ENCODE peak calls at places on chromosomes 5 and 9, in four cellular contexts. One of them, this sample, is unnamed.

GRCh38 chr9:105452185-105452584 is 4.4 kb downstream of the FSD1L start:
- DNase-seq in H9: no peak
- DNase-seq in neuronal stem cell: no peak
- DNase-seq in H1: no peak
- DNase-seq in this sample: no peak

GRCh38 chr9:99868845-99869244 is 37.6 kb upstream of the STX17 start:
- DNase-seq in H9: no peak
- DNase-seq in neuronal stem cell: no peak
- DNase-seq in H1: no peak
- DNase-seq in this sample: no peak

GRCh38 chr5:175867587-175868347 is 3.6 kb upstream of the CPLX2 start:
- DNase-seq in H9: peak
- DNase-seq in neuronal stem cell: no peak
- DNase-seq in H1: peak
- DNase-seq in this sample: no peak

GRCh38 chr5:38347040-38347763 is 88.8 kb downstream of the EGFLAM start:
- DNase-seq in neuronal stem cell: no peak
- DNase-seq in H9: no peak
- DNase-seq in H1: no peak
- DNase-seq in this sample: no peak

GRCh38 chr5:6704361-6704851 is 8.8 kb upstream of the TENT4A start:
- DNase-seq in neuronal stem cell: no peak
- DNase-seq in H9: no peak
- DNase-seq in H1: no peak
- DNase-seq in this sample: no peak

GRCh38 chr5:148107608-148108007 is 43.8 kb downstream of the SPINK5 start:
- DNase-seq in H9: no peak
- DNase-seq in H1: no peak
- DNase-seq in neuronal stem cell: no peak
- DNase-seq in this sample: peak

GRCh38 chr5:45376463-45376862 is 319.7 kb downstream of the HCN1 start:
- DNase-seq in H9: no peak
- DNase-seq in neuronal stem cell: no peak
- DNase-seq in H1: no peak
- DNase-seq in this sample: no peak

GRCh38 chr9:120490888-120491595 is 88.9 kb downstream of the CDK5RAP2 start:
- DNase-seq in H1: no peak
- DNase-seq in neuronal stem cell: no peak
- DNase-seq in H9: no peak
- DNase-seq in this sample: no peak

GRCh38 chr9:110531776-110532175 is 47.8 kb downstream of the SVEP1 start:
- DNase-seq in neuronal stem cell: no peak
- DNase-seq in H9: no peak
- DNase-seq in H1: no peak
- DNase-seq in this sample: no peak

GRCh38 chr5:66821626-66822429 is 225.6 kb downstream of the MAST4 start:
- DNase-seq in neuronal stem cell: no peak
- DNase-seq in H9: no peak
- DNase-seq in H1: no peak
- DNase-seq in this sample: no peak

GRCh38 chr9:68530618-68531017 is 10.1 kb downstream of the TMEM252 start:
- DNase-seq in neuronal stem cell: no peak
- DNase-seq in H9: peak
- DNase-seq in H1: no peak
- DNase-seq in this sample: peak

GRCh38 chr5:157066950-157067349 is 8.0 kb upstream of the HAVCR1 start:
- DNase-seq in neuronal stem cell: no peak
- DNase-seq in H9: no peak
- DNase-seq in H1: no peak
- DNase-seq in this sample: no peak

GRCh38 chr9:120440791-120441190 is 139.2 kb downstream of the CDK5RAP2 start:
- DNase-seq in neuronal stem cell: no peak
- DNase-seq in H9: no peak
- DNase-seq in H1: no peak
- DNase-seq in this sample: peak

GRCh38 chr5:50440651-50441478 is at the start of gene EMB:
- DNase-seq in H1: peak
- DNase-seq in neuronal stem cell: peak
- DNase-seq in H9: peak
- DNase-seq in this sample: peak

GRCh38 chr5:173802670-173803165 is 85.4 kb upstream of the CPEB4 start:
- DNase-seq in neuronal stem cell: no peak
- DNase-seq in H1: no peak
- DNase-seq in H9: no peak
- DNase-seq in this sample: peak

GRCh38 chr5:1910861-1911772 is 28.4 kb upstream of the IRX4 start:
- DNase-seq in neuronal stem cell: no peak
- DNase-seq in H1: no peak
- DNase-seq in H9: no peak
- DNase-seq in this sample: no peak

GRCh38 chr5:140966293-140967225 is at the start of gene PCDHAC2:
- DNase-seq in H1: peak
- DNase-seq in H9: peak
- DNase-seq in neuronal stem cell: peak
- DNase-seq in this sample: no peak

GRCh38 chr5:158162479-158162878 is 303.5 kb upstream of the CLINT1 start:
- DNase-seq in H1: no peak
- DNase-seq in H9: no peak
- DNase-seq in neuronal stem cell: no peak
- DNase-seq in this sample: no peak

GRCh38 chr5:164600166-164600715 is 1094.8 kb downstream of the MAT2B start:
- DNase-seq in H1: no peak
- DNase-seq in H9: no peak
- DNase-seq in neuronal stem cell: no peak
- DNase-seq in this sample: no peak

GRCh38 chr5:137228816-137229215 is 270.3 kb downstream of the SPOCK1 start:
- DNase-seq in H9: no peak
- DNase-seq in neuronal stem cell: no peak
- DNase-seq in H1: no peak
- DNase-seq in this sample: no peak

GRCh38 chr9:88775037-88775471 is 216.2 kb upstream of the S1PR3 start:
- DNase-seq in H1: no peak
- DNase-seq in H9: no peak
- DNase-seq in neuronal stem cell: no peak
- DNase-seq in this sample: no peak

GRCh38 chr5:107640568-107640967 is 30.2 kb downstream of the EFNA5 start:
- DNase-seq in neuronal stem cell: no peak
- DNase-seq in H9: no peak
- DNase-seq in H1: no peak
- DNase-seq in this sample: no peak

GRCh38 chr5:101160002-101160401 is 256.9 kb upstream of the ST8SIA4 start:
- DNase-seq in H1: no peak
- DNase-seq in neuronal stem cell: no peak
- DNase-seq in H9: no peak
- DNase-seq in this sample: no peak

GRCh38 chr5:134175874-134176522 is 752 bp downstream of the SKP1 start:
- DNase-seq in neuronal stem cell: no peak
- DNase-seq in H1: no peak
- DNase-seq in H9: no peak
- DNase-seq in this sample: peak

GRCh38 chr5:101271416-101271815 is 368.3 kb upstream of the ST8SIA4 start:
- DNase-seq in H1: no peak
- DNase-seq in neuronal stem cell: no peak
- DNase-seq in H9: no peak
- DNase-seq in this sample: no peak

GRCh38 chr5:39132128-39132447 is 57.9 kb upstream of the RICTOR start:
- DNase-seq in neuronal stem cell: no peak
- DNase-seq in H9: no peak
- DNase-seq in H1: no peak
- DNase-seq in this sample: no peak

GRCh38 chr5:129377504-129377903 is 82.6 kb upstream of the ADAMTS19 start:
- DNase-seq in H9: no peak
- DNase-seq in H1: no peak
- DNase-seq in neuronal stem cell: no peak
- DNase-seq in this sample: no peak

GRCh38 chr5:81853005-81853357 is 102.1 kb upstream of the SSBP2 start:
- DNase-seq in H1: no peak
- DNase-seq in H9: no peak
- DNase-seq in neuronal stem cell: no peak
- DNase-seq in this sample: no peak

GRCh38 chr9:6739218-6739617 is 18.6 kb upstream of the KDM4C start:
- DNase-seq in H1: no peak
- DNase-seq in H9: no peak
- DNase-seq in neuronal stem cell: no peak
- DNase-seq in this sample: peak

GRCh38 chr9:19934301-19934868 is 145.5 kb upstream of the SLC24A2 start:
- DNase-seq in H9: peak
- DNase-seq in neuronal stem cell: no peak
- DNase-seq in H1: peak
- DNase-seq in this sample: no peak

GRCh38 chr9:37144762-37145161 is 24.4 kb downstream of the ZCCHC7 start:
- DNase-seq in neuronal stem cell: peak
- DNase-seq in H9: no peak
- DNase-seq in H1: no peak
- DNase-seq in this sample: no peak

GRCh38 chr5:134132372-134133212 is 18.1 kb downstream of the TCF7 start:
- DNase-seq in neuronal stem cell: no peak
- DNase-seq in H1: peak
- DNase-seq in H9: peak
- DNase-seq in this sample: no peak

DNA sequence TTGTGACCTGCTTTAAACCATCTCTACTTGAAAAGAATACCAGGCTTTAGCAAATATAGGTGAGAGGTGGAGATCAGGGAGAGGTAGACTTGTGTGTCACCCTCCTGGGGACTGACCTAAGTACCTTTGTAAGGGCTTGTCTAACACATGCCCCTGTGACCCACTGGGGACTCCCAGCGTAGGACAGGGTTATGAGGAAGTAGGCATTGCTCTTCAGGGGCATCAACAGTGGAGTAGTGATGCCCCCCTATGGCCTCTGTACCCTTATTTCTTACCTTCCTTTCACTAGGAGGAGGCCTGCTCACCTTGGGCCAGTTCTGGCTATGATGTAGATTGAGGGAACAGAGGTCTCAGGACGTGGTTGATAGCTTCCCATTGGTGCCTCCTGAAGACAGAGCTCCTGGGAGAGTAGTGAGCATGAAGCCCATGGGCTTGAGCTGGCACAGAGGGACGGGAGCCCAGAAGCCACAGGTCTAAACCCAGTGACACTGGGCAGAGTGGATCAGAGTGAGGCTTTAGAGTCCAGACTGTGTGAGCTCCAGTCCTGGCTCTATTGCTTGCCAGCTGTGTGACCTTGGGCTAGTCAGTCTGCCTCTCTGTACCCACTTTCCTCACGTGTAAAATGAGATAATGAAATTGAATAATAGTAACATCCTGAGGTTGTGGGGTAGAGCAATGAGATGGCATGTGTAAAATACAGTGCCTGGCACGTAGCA is 191.7 kb downstream of the AOPEP start:
- DNase-seq in H9: peak
- DNase-seq in H1: no peak
- DNase-seq in neuronal stem cell: no peak
- DNase-seq in this sample: no peak
- H3K23ac ChIP-seq in H9: no peak
- H3K23ac ChIP-seq in H1: no peak
- H3K23ac ChIP-seq in neuronal stem cell: no peak
- H3K23ac ChIP-seq in this sample: no peak

GRCh38 chr9:78029601-78030552 is 1.7 kb downstream of the GNAQ start:
- DNase-seq in H1: no peak
- DNase-seq in H9: peak
- DNase-seq in neuronal stem cell: no peak
- DNase-seq in this sample: peak
- H3K4ac ChIP-seq in H1: no peak
- H3K4ac ChIP-seq in H9: no peak
- H3K4ac ChIP-seq in neuronal stem cell: no peak
- H3K4ac ChIP-seq in this sample: peak

GRCh38 chr9:95035846-95036245 is 281.7 kb downstream of the FANCC start:
- DNase-seq in H9: no peak
- DNase-seq in neuronal stem cell: no peak
- DNase-seq in H1: no peak
- DNase-seq in this sample: no peak

GRCh38 chr9:95040106-95040505 is 277.4 kb downstream of the FANCC start:
- DNase-seq in H9: no peak
- DNase-seq in H1: no peak
- DNase-seq in neuronal stem cell: no peak
- DNase-seq in this sample: no peak

GRCh38 chr9:95038666-95039065 is 278.8 kb downstream of the FANCC start:
- DNase-seq in H9: no peak
- DNase-seq in H1: no peak
- DNase-seq in neuronal stem cell: no peak
- DNase-seq in this sample: no peak

GRCh38 chr9:95037789-95038521 is 279.6 kb downstream of the FANCC start:
- DNase-seq in neuronal stem cell: no peak
- DNase-seq in H1: no peak
- DNase-seq in H9: no peak
- DNase-seq in this sample: peak

DNA sequence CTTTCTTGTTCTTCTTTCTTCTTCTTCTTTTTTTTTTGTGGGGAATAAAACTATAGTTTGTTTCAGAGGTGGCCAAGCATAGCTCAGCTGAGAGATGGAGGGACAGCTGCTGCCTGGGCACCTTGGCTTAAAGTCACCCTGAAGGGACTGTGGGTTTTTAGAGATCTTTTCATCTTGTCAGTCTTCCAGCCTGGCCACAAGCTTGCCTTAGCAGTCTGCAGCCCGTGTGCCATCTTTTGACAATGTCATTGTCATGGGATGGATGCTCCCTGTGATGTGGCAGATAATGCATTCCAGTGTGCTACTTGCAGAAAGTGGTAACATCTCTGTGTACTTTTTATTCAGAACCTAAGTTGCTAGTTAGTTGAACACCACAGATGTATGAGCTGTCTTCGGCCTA is 280.8 kb downstream of the FANCC start:
- DNase-seq in H9: no peak
- DNase-seq in H1: no peak
- DNase-seq in neuronal stem cell: no peak
- DNase-seq in this sample: no peak
- H3K23ac ChIP-seq in H9: no peak
- H3K23ac ChIP-seq in H1: no peak
- H3K23ac ChIP-seq in neuronal stem cell: no peak
- H3K23ac ChIP-seq in this sample: no peak

GRCh38 chr5:177089146-177089545 is 2.4 kb downstream of the FGFR4 start:
- DNase-seq in H1: no peak
- DNase-seq in H9: no peak
- DNase-seq in neuronal stem cell: no peak
- DNase-seq in this sample: no peak

GRCh38 chr5:177085985-177086917 is at the start of gene FGFR4:
- DNase-seq in H1: peak
- DNase-seq in neuronal stem cell: peak
- DNase-seq in H9: peak
- DNase-seq in this sample: peak

GRCh38 chr5:177086918-177087706 is 397 bp downstream of the FGFR4 start:
- DNase-seq in H9: peak
- DNase-seq in neuronal stem cell: peak
- DNase-seq in H1: peak
- DNase-seq in this sample: no peak

GRCh38 chr5:177089825-177090641 is 3.3 kb downstream of the FGFR4 start:
- DNase-seq in H1: no peak
- DNase-seq in H9: no peak
- DNase-seq in neuronal stem cell: no peak
- DNase-seq in this sample: no peak

DNA sequence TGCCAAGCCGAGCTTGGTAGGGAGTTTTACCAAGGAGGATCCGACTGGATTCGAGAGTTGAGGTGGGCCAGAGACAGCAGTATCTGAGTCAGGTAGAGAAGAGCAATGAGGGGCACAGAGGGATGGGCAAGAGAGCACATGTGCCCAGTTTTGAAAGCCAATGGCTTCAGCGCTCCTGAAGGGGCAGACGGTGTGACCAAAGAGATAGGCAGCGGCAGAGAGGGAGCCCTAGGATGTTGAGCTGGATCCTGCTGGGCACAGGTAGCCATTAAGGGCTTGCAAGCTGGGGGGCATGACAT is 941 bp downstream of the FGFR4 start:
- DNase-seq in H9: peak
- DNase-seq in H1: no peak
- DNase-seq in neuronal stem cell: no peak
- DNase-seq in this sample: no peak
- H3K4ac ChIP-seq in H9: no peak
- H3K4ac ChIP-seq in H1: peak
- H3K4ac ChIP-seq in neuronal stem cell: no peak
- H3K4ac ChIP-seq in this sample: peak